ENCODE peak calls at places on chromosomes 12 and 14, in six cellular contexts. O is breast epithelium, S is GM12891, C is sigmoid colon, E is SK-N-SH, R is stomach. B is an unnamed sample.

GRCh38 chr12:3117144-3117581 is 40.0 kb downstream of the TSPAN9 start:
- DNase-seq in R (no peak), C (no peak), S (no peak), E (no peak), O (no peak), B (no peak)

GRCh38 chr12:48630346-48630745 is 51.7 kb downstream of the KANSL2 start:
- DNase-seq in S (no peak), C (no peak), E (no peak), O (no peak), R (no peak), B (no peak)

GRCh38 chr14:69153848-69154208 is 909 bp upstream of the DCAF5 start:
- DNase-seq in C (peak; percentile 74), O (no peak), E (peak; percentile 36), S (no peak), R (no peak), B (no peak)

GRCh38 chr14:30768791-30769190 is 105.6 kb upstream of the COCH start:
- DNase-seq in R (no peak), O (no peak), S (no peak), C (no peak), E (no peak), B (no peak)

GRCh38 chr12:112096667-112097066 is 11.9 kb downstream of the NAA25 start:
- DNase-seq in S (no peak), O (no peak), C (no peak), R (no peak), E (no peak), B (no peak)

GRCh38 chr12:88571543-88571942 is 8.7 kb downstream of the KITLG start:
- DNase-seq in R (no peak), E (no peak), S (no peak), C (no peak), O (no peak), B (no peak)

GRCh38 chr12:23204933-23205778 is 580.2 kb downstream of the ETNK1 start:
- DNase-seq in O (no peak), C (no peak), R (no peak), S (peak; percentile 5), E (peak; percentile 43), B (no peak)

GRCh38 chr12:105704788-105705187 is 374.3 kb downstream of the C12orf75 start:
- DNase-seq in O (no peak), R (no peak), E (no peak), C (no peak), S (no peak), B (peak; percentile 28)

GRCh38 chr12:117526756-117527479 is 165.5 kb upstream of the NOS1 start:
- DNase-seq in S (no peak), R (no peak), O (no peak), E (no peak), C (no peak), B (no peak)

GRCh38 chr12:132847363-132848356 is 19.0 kb upstream of the GOLGA3 start:
- DNase-seq in C (no peak), S (no peak), E (no peak), R (no peak), O (no peak), B (no peak)

GRCh38 chr14:80930836-80931389 is 10.6 kb downstream of the CEP128 start:
- DNase-seq in C (no peak), S (no peak), E (no peak), O (no peak), R (no peak), B (no peak)

GRCh38 chr14:77076118-77076631 is 21.9 kb upstream of the CIPC start:
- DNase-seq in S (no peak), R (peak; percentile 58), E (no peak), C (peak; percentile 89), O (peak; percentile 55), B (peak; percentile 79)

GRCh38 chr12:38838211-38838850 is 67.1 kb downstream of the CPNE8 start:
- DNase-seq in S (no peak), O (no peak), E (no peak), R (no peak), C (no peak), B (no peak)

GRCh38 chr14:33457021-33457420 is 493.9 kb downstream of the EGLN3 start:
- DNase-seq in O (no peak), R (no peak), C (no peak), S (no peak), E (no peak), B (no peak)

GRCh38 chr12:69131073-69131472 is 108.3 kb upstream of the CPSF6 start:
- DNase-seq in R (no peak), E (no peak), O (no peak), C (no peak), S (no peak), B (no peak)

GRCh38 chr14:53458368-53458814 is 305.3 kb upstream of the DDHD1 start:
- DNase-seq in E (no peak), S (no peak), O (no peak), R (no peak), C (no peak), B (no peak)

GRCh38 chr12:115794659-115795081 is 482.8 kb downstream of the MED13L start:
- DNase-seq in E (no peak), R (no peak), C (no peak), O (no peak), S (no peak), B (no peak)

GRCh38 chr12:75341873-75342272 is 7.4 kb downstream of the GLIPR1L1 start:
- DNase-seq in O (no peak), S (no peak), R (no peak), C (no peak), E (no peak), B (no peak)

GRCh38 chr14:72416892-72417291 is 477.0 kb downstream of the DPF3 start:
- DNase-seq in E (peak; percentile 30), S (no peak), O (no peak), C (no peak), R (no peak), B (no peak)

GRCh38 chr14:53510281-53510912 is 357.3 kb upstream of the DDHD1 start:
- DNase-seq in S (no peak), E (no peak), C (no peak), R (no peak), O (no peak), B (no peak)

GRCh38 chr14:93304771-93305170 is 28.1 kb downstream of the BTBD7 start:
- DNase-seq in C (no peak), R (no peak), S (no peak), O (no peak), E (no peak), B (no peak)

GRCh38 chr14:77314043-77314442 is 6.6 kb downstream of the POMT2 start:
- DNase-seq in C (peak; percentile 60), O (peak; percentile 47), E (no peak), S (no peak), R (no peak), B (no peak)

GRCh38 chr14:105867961-105868599 is 341.7 kb downstream of the TMEM121 start:
- DNase-seq in E (no peak), O (no peak), S (no peak), R (peak; percentile 16), C (peak; percentile 46), B (no peak)

GRCh38 chr12:23029185-23029584 is 404.2 kb downstream of the ETNK1 start:
- DNase-seq in O (no peak), C (no peak), E (no peak), S (no peak), R (no peak), B (no peak)

GRCh38 chr12:2395352-2395977 is 342.7 kb downstream of the CACNA1C start:
- DNase-seq in O (no peak), C (no peak), R (peak; percentile 36), E (peak; percentile 78), S (peak; percentile 41), B (peak; percentile 47)

GRCh38 chr12:716506-716905 is 35.9 kb upstream of the WNK1 start:
- DNase-seq in S (no peak), E (no peak), O (no peak), R (no peak), C (no peak), B (no peak)

GRCh38 chr12:93178154-93178878 is 199.4 kb upstream of the NUDT4 start:
- DNase-seq in E (no peak), R (no peak), S (no peak), C (no peak), O (no peak), B (no peak)

GRCh38 chr14:62179367-62180018 is 417.3 kb downstream of the SNAPC1 start:
- DNase-seq in O (peak; percentile 35), C (no peak), S (no peak), R (peak; percentile 54), E (peak; percentile 22), B (no peak)

GRCh38 chr14:88868558-88869159 is 44.2 kb downstream of the TTC8 start:
- DNase-seq in O (no peak), S (peak; percentile 1), R (no peak), C (no peak), E (peak; percentile 5), B (no peak)
- TF ChIP-seq POLR2AphosphoS5 in O (no peak), S (no peak), R (no peak), C (no peak), E (no peak), B (no peak)

DNA sequence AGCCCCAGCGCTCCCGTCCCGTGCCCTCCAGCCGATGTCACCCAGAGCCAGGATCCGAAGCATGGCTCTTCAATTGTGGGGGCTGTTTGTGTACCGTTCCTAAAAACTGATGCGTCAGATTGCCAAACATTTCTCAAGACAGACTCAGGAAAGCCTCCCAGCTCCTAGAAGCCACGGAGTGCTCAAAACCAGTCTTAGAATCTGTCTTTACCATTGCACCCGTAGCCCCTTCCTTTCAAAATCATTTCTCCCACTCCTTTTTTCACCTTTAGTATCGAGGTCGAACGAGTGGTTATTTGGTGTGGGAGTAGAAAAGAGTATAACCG is 557 bp downstream of the STK38L start:
- DNase-seq in C (no peak), E (no peak), O (no peak), R (no peak), S (no peak), B (no peak)
- TF ChIP-seq POLR2AphosphoS5 in C (no peak), E (no peak), O (no peak), R (no peak), S (no peak), B (no peak)

DNA sequence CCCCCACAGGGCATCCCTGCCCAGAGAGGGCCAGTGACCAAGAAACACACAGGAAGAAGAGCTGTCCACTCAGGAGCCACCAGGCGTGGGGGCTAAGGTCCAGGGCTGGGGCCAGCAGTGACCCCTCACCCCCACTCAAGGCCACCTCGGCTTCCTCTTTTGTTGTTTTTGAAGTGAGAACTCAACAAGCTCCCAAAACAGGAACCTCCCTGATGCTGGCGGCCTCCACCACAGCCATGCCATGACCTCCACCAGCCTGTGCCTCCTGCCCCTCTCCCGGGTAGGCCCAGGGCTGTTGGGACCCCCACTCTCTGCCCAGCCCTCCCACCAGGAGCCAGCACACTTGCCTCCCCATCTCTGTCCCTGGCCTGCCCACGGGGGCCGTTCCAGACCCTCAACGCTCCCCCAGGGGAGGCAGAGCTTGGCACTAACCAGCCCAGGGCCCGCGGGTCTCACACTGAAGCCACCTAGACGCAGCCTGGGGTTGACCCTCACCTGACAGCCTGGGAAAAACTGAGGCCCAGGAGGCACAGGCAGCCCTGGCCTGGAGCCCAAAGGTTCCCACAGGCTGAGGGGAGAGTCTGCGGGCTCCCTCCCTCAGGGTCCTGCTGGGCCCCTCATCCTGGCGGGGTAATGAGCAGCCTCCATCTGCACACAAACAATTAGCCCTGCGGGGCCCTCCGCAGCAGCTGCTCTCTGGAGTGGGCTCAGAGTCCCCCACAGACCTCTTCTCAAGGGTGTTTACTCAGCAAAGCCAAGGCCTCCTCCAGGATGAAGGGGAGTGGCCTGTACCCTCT is 7.6 kb downstream of the AKT1 start:
- DNase-seq in S (no peak), R (no peak), O (no peak), C (no peak), E (no peak), B (peak; percentile 73)
- TF ChIP-seq POLR2AphosphoS5 in S (no peak), R (no peak), O (no peak), C (no peak), E (no peak), B (no peak)

GRCh38 chr12:11779286-11779685 is 129.8 kb downstream of the ETV6 start:
- DNase-seq in O (no peak), R (no peak), C (no peak), S (no peak), E (no peak), B (no peak)
- TF ChIP-seq POLR2AphosphoS5 in O (no peak), R (no peak), C (no peak), S (no peak), E (no peak), B (no peak)